ENCODE peak calls at places on chromosome 12, in eight cellular contexts. A is lung; R is mammary epithelial cell; G is thoracic aorta; Q is naive thymus-derived CD4-positive, alpha-beta T cell; S is neural progenitor cell; T is small intestine; N is A673. W is an unnamed sample. For H3K4me1, the result is how much of the 10 kb centered on the place peaks cover.

GRCh38 chr12:23168459-23168858 is 543.5 kb downstream of the ETNK1 start:
- DNase-seq in N (no peak), Q (no peak), S (no peak), A (no peak), G (no peak), T (no peak), R (no peak), W (no peak)

GRCh38 chr12:89578499-89578898 is 52.7 kb upstream of the POC1B start:
- DNase-seq in R (no peak), S (no peak), G (no peak), A (no peak), N (no peak), T (no peak), Q (no peak), W (no peak)

GRCh38 chr12:63994704-63995103 is 150.2 kb downstream of the SRGAP1 start:
- DNase-seq in G (no peak), N (no peak), A (no peak), T (no peak), S (no peak), R (no peak), Q (no peak), W (no peak)

GRCh38 chr12:52655720-52656124 is 3.7 kb upstream of the KRT2 start:
- DNase-seq in R (peak), T (no peak), S (no peak), Q (no peak), G (no peak), A (peak), N (no peak), W (no peak)

GRCh38 chr12:40010899-40011774 is 94.7 kb downstream of the SLC2A13 start:
- DNase-seq in G (peak), S (peak), Q (peak), R (peak), A (peak), T (peak), N (peak), W (no peak)

GRCh38 chr12:32270818-32271710 is 128.3 kb upstream of the FGD4 start:
- DNase-seq in Q (no peak), S (peak), R (no peak), T (no peak), G (no peak), N (peak), A (no peak), W (no peak)

GRCh38 chr12:114245555-114245954 is 160.4 kb downstream of the TBX5 start:
- DNase-seq in G (no peak), R (no peak), Q (no peak), T (no peak), S (peak), N (no peak), A (no peak), W (no peak)

GRCh38 chr12:52352951-52353350 is 14.3 kb downstream of the KRT85 start:
- DNase-seq in N (no peak), R (no peak), S (no peak), A (no peak), G (no peak), T (no peak), Q (no peak), W (peak)

GRCh38 chr12:28446031-28446430 is 255.8 kb downstream of the CCDC91 start:
- DNase-seq in G (no peak), A (no peak), R (no peak), N (no peak), Q (no peak), T (no peak), S (no peak), W (no peak)

GRCh38 chr12:107929436-107929835 is 154.9 kb downstream of the ASCL4 start:
- DNase-seq in N (peak), A (no peak), T (peak), Q (no peak), R (peak), S (peak), G (no peak), W (no peak)

GRCh38 chr12:30746190-30746589 is 8.6 kb downstream of the CAPRIN2 start:
- DNase-seq in G (no peak), T (no peak), Q (no peak), R (no peak), N (no peak), A (no peak), S (no peak), W (no peak)

GRCh38 chr12:2138294-2138693 is 85.5 kb downstream of the CACNA1C start:
- DNase-seq in T (no peak), Q (no peak), R (no peak), N (no peak), A (no peak), S (no peak), G (no peak), W (peak)
- H3K27ac ChIP-seq in T (no peak), Q (no peak), R (no peak), N (no peak), A (peak), S (no peak), G (peak), W (no peak)

DNA sequence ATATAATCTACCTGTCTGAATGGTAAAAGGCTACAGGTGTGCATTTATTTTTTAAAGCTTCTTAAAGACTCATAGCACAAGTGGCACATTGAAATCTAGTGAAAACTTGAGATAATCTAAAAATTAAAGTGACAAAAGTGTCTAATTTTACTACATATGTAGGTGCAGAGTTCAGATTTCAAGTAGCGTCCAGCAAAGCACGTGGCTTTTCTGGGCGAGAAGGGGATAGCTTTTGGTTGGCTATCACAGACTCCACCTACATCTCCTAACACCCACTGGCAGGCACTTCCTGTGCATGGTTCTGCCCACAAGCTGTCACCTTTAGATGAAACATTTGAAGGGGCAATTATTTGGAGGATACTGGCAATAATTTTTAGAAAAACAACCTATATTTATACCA is 1.9 kb upstream of the PITPNM2 start:
- DNase-seq in R (no peak), A (no peak), N (no peak), G (no peak), S (no peak), T (no peak), Q (no peak), W (no peak)
- H3K4me1 ChIP-seq in R (under half), A (under half), N (under half), G (under half), S (under half), T (under half), Q (under half), W (under half)

DNA sequence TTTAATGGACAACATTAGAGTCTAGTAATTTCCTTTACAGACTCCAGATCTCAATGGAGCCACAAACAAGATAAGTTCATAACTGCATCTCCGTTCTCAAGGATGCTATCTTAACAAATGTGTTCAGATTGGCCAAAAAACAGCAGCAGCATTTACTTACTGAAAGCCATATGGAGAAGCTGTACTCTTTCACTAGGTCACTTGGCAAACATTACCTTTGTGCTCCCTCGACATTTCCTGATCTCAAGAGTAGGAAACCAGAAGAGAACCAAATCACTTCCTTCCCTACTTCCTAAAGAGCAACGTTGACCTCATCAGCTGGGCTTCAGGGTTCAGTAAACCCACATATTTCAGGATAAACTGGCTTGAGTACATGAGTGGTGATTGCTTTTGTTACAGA is 449.4 kb downstream of the TMEM117 start:
- DNase-seq in G (no peak), Q (no peak), N (peak), R (no peak), A (no peak), T (peak), S (no peak), W (no peak)
- H3K4me3 ChIP-seq in G (no peak), Q (no peak), N (no peak), R (no peak), A (no peak), T (no peak), S (no peak), W (no peak)

GRCh38 chr12:110269622-110270124 is 11.4 kb upstream of the ATP2A2 start:
- DNase-seq in S (no peak), A (no peak), N (peak), G (no peak), T (no peak), R (peak), Q (no peak), W (no peak)

GRCh38 chr12:110266980-110267620 is 13.9 kb upstream of the ATP2A2 start:
- DNase-seq in S (peak), Q (no peak), A (no peak), T (no peak), R (no peak), G (no peak), N (peak), W (peak)

GRCh38 chr12:110262442-110263388 is 18.3 kb upstream of the ATP2A2 start:
- DNase-seq in Q (no peak), G (no peak), T (no peak), S (no peak), R (no peak), A (peak), N (no peak), W (no peak)

GRCh38 chr12:110270125-110270962 is 10.7 kb upstream of the ATP2A2 start:
- DNase-seq in A (no peak), T (no peak), S (peak), G (no peak), N (peak), R (peak), Q (no peak), W (no peak)

DNA sequence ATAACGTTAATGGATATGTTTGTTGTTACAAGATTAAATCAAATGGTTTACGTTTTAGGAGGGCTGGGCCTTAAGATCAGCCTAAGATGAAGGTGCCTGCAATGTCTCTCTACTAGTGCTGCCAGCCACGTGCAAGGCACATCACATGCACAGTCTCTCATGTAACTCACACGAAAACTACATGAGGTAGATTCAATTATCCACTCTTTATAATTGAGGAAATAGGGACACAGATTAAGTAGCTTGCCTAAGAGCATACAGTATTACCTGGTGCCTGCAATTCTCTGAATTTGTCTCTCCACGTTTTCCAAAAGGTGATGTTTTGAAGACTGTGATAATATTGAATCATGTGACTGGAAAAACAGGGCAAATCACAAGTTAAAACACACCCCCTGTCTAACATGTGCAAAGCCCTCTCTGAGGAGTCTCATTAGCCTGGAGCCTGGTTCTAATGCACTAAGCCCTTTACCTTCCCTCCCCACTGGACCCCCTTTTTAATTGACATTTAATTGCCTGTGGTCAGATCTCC is 14.6 kb upstream of the ATP2A2 start:
- DNase-seq in R (no peak), T (no peak), G (no peak), A (no peak), N (no peak), Q (no peak), S (no peak), W (no peak)
- H3K27ac ChIP-seq in R (no peak), T (peak), G (peak), A (peak), N (peak), Q (no peak), S (no peak), W (peak)

GRCh38 chr12:121806556-121807308 is 2.9 kb downstream of the SETD1B start:
- DNase-seq in G (no peak), S (peak), Q (no peak), N (no peak), T (peak), A (no peak), R (peak), W (no peak)

GRCh38 chr12:121809712-121810116 is 5.9 kb downstream of the SETD1B start:
- DNase-seq in A (no peak), N (no peak), Q (no peak), G (no peak), S (no peak), T (no peak), R (no peak), W (no peak)

GRCh38 chr12:121805800-121806555 is 2.2 kb downstream of the SETD1B start:
- DNase-seq in S (no peak), A (no peak), T (peak), N (no peak), Q (no peak), G (no peak), R (peak), W (peak)

GRCh38 chr12:121808623-121809022 is 4.8 kb downstream of the SETD1B start:
- DNase-seq in G (no peak), Q (no peak), T (no peak), S (no peak), A (no peak), R (no peak), N (no peak), W (no peak)

GRCh38 chr12:121807656-121808347 is 4.0 kb downstream of the SETD1B start:
- DNase-seq in G (no peak), A (no peak), S (no peak), R (no peak), N (no peak), T (no peak), Q (no peak), W (no peak)
- H3K4me1 ChIP-seq in G (under half), A (under half), S (under half), R (under half), N (under half), T (under half), Q (under half), W (half or more)

GRCh38 chr12:2537868-2538541 is 256.8 kb upstream of the FKBP4 start:
- DNase-seq in S (no peak), T (peak), A (no peak), Q (no peak), G (no peak), R (no peak), N (no peak), W (no peak)
- H3K4me3 ChIP-seq in S (no peak), T (no peak), A (no peak), Q (no peak), G (no peak), R (no peak), N (no peak), W (no peak)

GRCh38 chr12:119685375-119685774 is 17.4 kb downstream of the PRKAB1 start:
- DNase-seq in G (no peak), N (no peak), Q (no peak), A (no peak), S (no peak), R (no peak), T (no peak), W (no peak)
- H3K27ac ChIP-seq in G (no peak), N (no peak), Q (no peak), A (no peak), S (no peak), R (no peak), T (no peak), W (no peak)

GRCh38 chr12:96486751-96487150 is 2.6 kb upstream of the CFAP54 start:
- DNase-seq in N (no peak), A (no peak), S (no peak), G (no peak), R (no peak), Q (no peak), T (no peak), W (no peak)
- H3K4me1 ChIP-seq in N (under half), A (under half), S (under half), G (under half), R (under half), Q (under half), T (under half), W (under half)

W was measured in suprapubic skin.